ENCODE peak calls at places on chromosomes 16 and 17, in eight cellular contexts. V is NCI-H345; Z is EL; X is kidney glomerular epithelial cell; I is HEK293T; W is activated CD4-positive, alpha-beta T cell treated with anti-CD3 and anti-CD28 coated beads, Interleukin-2, amount 10 ng/mL, durations not matched to agents 7 days and 5 days; P is hippocampal formation; Q is pancreas. L is an unnamed sample.
A peak's percentile ranks its signal among the peaks of the same experiment; 100 is the strongest.

GRCh38 chr17:11583306-11583992 is 14.8 kb upstream of the DNAH9 start:
- DNase-seq in Q (no peak), Z (no peak), W (no peak), V (no peak), I (no peak), P (no peak), X (no peak), L (no peak)

GRCh38 chr16:70635356-70636016 is 10.9 kb upstream of the IL34 start:
- DNase-seq in Q (no peak), Z (peak; percentile 71), I (no peak), X (peak; percentile 10), P (no peak), W (no peak), V (peak; percentile 5), L (no peak)

GRCh38 chr17:27376637-27377547 is 79.4 kb upstream of the KSR1 start:
- DNase-seq in Q (no peak), P (no peak), I (no peak), Z (peak; percentile 63), X (no peak), W (no peak), V (no peak), L (peak; percentile 52)

GRCh38 chr17:77323413-77324171 is 182.8 kb downstream of the SEC14L1 start:
- DNase-seq in Z (peak; percentile 75), V (no peak), X (no peak), W (peak; percentile 33), Q (peak; percentile 14), I (peak; percentile 12), P (no peak), L (no peak)

GRCh38 chr17:7825206-7825980 is 8.6 kb upstream of the KDM6B start:
- DNase-seq in V (no peak), W (no peak), Q (no peak), Z (no peak), P (peak; percentile 30), X (peak; percentile 3), I (no peak), L (peak; percentile 76)

GRCh38 chr16:65153365-65154105 is 31.7 kb upstream of the CDH11 start:
- DNase-seq in Z (no peak), Q (no peak), P (no peak), V (no peak), W (no peak), I (no peak), X (no peak), L (no peak)

GRCh38 chr17:27352481-27353460 is 58.9 kb downstream of the WSB1 start:
- DNase-seq in I (no peak), X (no peak), P (no peak), W (no peak), Q (peak; percentile 27), Z (no peak), V (no peak), L (no peak)

GRCh38 chr17:42361781-42362186 is 26.5 kb downstream of the STAT3 start:
- DNase-seq in W (peak; percentile 40), V (no peak), X (no peak), Z (no peak), Q (no peak), P (no peak), I (no peak), L (no peak)

GRCh38 chr17:29793501-29793900 is 136.5 kb downstream of the SSH2 start:
- DNase-seq in P (no peak), I (no peak), Q (no peak), V (no peak), W (no peak), X (no peak), Z (no peak), L (no peak)

GRCh38 chr16:48635199-48635718 is 25.3 kb upstream of the N4BP1 start:
- DNase-seq in P (no peak), I (no peak), V (no peak), Q (no peak), W (no peak), Z (no peak), X (no peak), L (no peak)

GRCh38 chr17:14373587-14374259 is 72.8 kb downstream of the HS3ST3B1 start:
- DNase-seq in W (no peak), P (no peak), X (peak; percentile 37), Z (peak; percentile 65), I (no peak), Q (no peak), V (no peak), L (no peak)

GRCh38 chr16:75695708-75696107 is 5.6 kb downstream of the DUXB start:
- DNase-seq in P (no peak), Q (no peak), I (peak; percentile 15), X (no peak), Z (no peak), W (peak; percentile 7), V (no peak), L (no peak)

GRCh38 chr16:86575754-86576557 is 2.4 kb upstream of the FOXL1 start:
- DNase-seq in W (peak; percentile 64), I (peak; percentile 83), Q (peak; percentile 57), Z (peak; percentile 98), P (no peak), X (peak; percentile 89), V (no peak), L (no peak)

GRCh38 chr16:3465301-3465700 is 21.8 kb downstream of the NAA60 start:
- DNase-seq in Q (no peak), I (no peak), V (no peak), W (no peak), P (no peak), X (no peak), Z (no peak), L (no peak)

GRCh38 chr17:56756536-56756935 is 77.2 kb downstream of the C17orf67 start:
- DNase-seq in P (no peak), V (no peak), X (peak; percentile 80), I (no peak), Z (peak; percentile 95), Q (no peak), W (no peak), L (peak; percentile 58)

GRCh38 chr17:32646941-32647340 is 160.1 kb downstream of the CDK5R1 start:
- DNase-seq in P (no peak), Q (no peak), X (no peak), W (no peak), I (no peak), V (no peak), Z (no peak), L (no peak)

GRCh38 chr17:2030779-2031163 is 818 bp downstream of the DPH1 start:
- DNase-seq in P (no peak), W (no peak), X (no peak), V (no peak), I (no peak), Q (no peak), Z (no peak), L (no peak)

GRCh38 chr16:28975158-28975603 is 603 bp downstream of the SPNS1 start:
- DNase-seq in X (no peak), I (no peak), W (no peak), Z (no peak), P (no peak), Q (peak; percentile 23), V (no peak), L (no peak)

GRCh38 chr17:45364531-45365390 is 47.9 kb upstream of the MAP3K14 start:
- DNase-seq in P (no peak), Q (no peak), Z (no peak), W (no peak), V (peak; percentile 69), X (no peak), I (peak; percentile 30), L (no peak)

GRCh38 chr16:19265531-19265930 is 20.0 kb upstream of the CLEC19A start:
- DNase-seq in P (peak; percentile 32), W (no peak), Q (no peak), I (no peak), X (no peak), Z (no peak), V (no peak), L (no peak)

L was measured in retinal pigment epithelial cell.